ENCODE peak calls at places on chromosomes 6 and 20, in seven cellular contexts. One of them, this sample, is unnamed. For H3K9me3, the result is how much of the 10 kb centered on the place peaks cover.

GRCh38 chr6:128655978-128656498 is 135.6 kb upstream of the PTPRK start:
- DNase-seq in neuronal stem cell: no peak
- DNase-seq in transverse colon: no peak
- DNase-seq in OCI-LY7: no peak
- DNase-seq in BE2C: no peak
- DNase-seq in cardiac muscle cell: no peak
- DNase-seq in A549: peak
- DNase-seq in this sample: peak

GRCh38 chr6:155770313-155770712 is 314.7 kb upstream of the NOX3 start:
- DNase-seq in transverse colon: no peak
- DNase-seq in OCI-LY7: no peak
- DNase-seq in cardiac muscle cell: no peak
- DNase-seq in BE2C: no peak
- DNase-seq in neuronal stem cell: no peak
- DNase-seq in A549: no peak
- DNase-seq in this sample: no peak

GRCh38 chr20:50285376-50286173 is 94.9 kb downstream of the CEBPB start:
- DNase-seq in A549: no peak
- DNase-seq in transverse colon: no peak
- DNase-seq in cardiac muscle cell: no peak
- DNase-seq in neuronal stem cell: no peak
- DNase-seq in OCI-LY7: peak
- DNase-seq in BE2C: peak
- DNase-seq in this sample: no peak

GRCh38 chr6:91213229-91213901 is 626.5 kb upstream of the MAP3K7 start:
- DNase-seq in OCI-LY7: no peak
- DNase-seq in cardiac muscle cell: no peak
- DNase-seq in neuronal stem cell: no peak
- DNase-seq in transverse colon: peak
- DNase-seq in BE2C: no peak
- DNase-seq in A549: no peak
- DNase-seq in this sample: no peak

GRCh38 chr20:23782366-23782983 is 31.7 kb upstream of the CST1 start:
- DNase-seq in OCI-LY7: peak
- DNase-seq in cardiac muscle cell: peak
- DNase-seq in A549: peak
- DNase-seq in BE2C: no peak
- DNase-seq in transverse colon: no peak
- DNase-seq in neuronal stem cell: no peak
- DNase-seq in this sample: peak

GRCh38 chr6:53581161-53581560 is 36.3 kb upstream of the GCLC start:
- DNase-seq in cardiac muscle cell: no peak
- DNase-seq in OCI-LY7: no peak
- DNase-seq in transverse colon: no peak
- DNase-seq in A549: no peak
- DNase-seq in neuronal stem cell: no peak
- DNase-seq in BE2C: no peak
- DNase-seq in this sample: peak

GRCh38 chr6:45423111-45423900 is 45.6 kb upstream of the SUPT3H start:
- DNase-seq in OCI-LY7: no peak
- DNase-seq in cardiac muscle cell: peak
- DNase-seq in BE2C: no peak
- DNase-seq in A549: no peak
- DNase-seq in transverse colon: peak
- DNase-seq in neuronal stem cell: peak
- DNase-seq in this sample: peak

GRCh38 chr6:84457276-84457675 is 229.8 kb upstream of the CEP162 start:
- DNase-seq in cardiac muscle cell: no peak
- DNase-seq in BE2C: no peak
- DNase-seq in A549: no peak
- DNase-seq in OCI-LY7: no peak
- DNase-seq in neuronal stem cell: no peak
- DNase-seq in transverse colon: no peak
- DNase-seq in this sample: no peak

GRCh38 chr6:155444120-155444917 is 11.3 kb downstream of the NOX3 start:
- DNase-seq in cardiac muscle cell: no peak
- DNase-seq in BE2C: no peak
- DNase-seq in OCI-LY7: no peak
- DNase-seq in neuronal stem cell: no peak
- DNase-seq in transverse colon: no peak
- DNase-seq in A549: no peak
- DNase-seq in this sample: no peak

GRCh38 chr6:3500262-3501001 is 43.6 kb upstream of the SLC22A23 start:
- DNase-seq in neuronal stem cell: no peak
- DNase-seq in OCI-LY7: no peak
- DNase-seq in cardiac muscle cell: no peak
- DNase-seq in A549: no peak
- DNase-seq in BE2C: no peak
- DNase-seq in transverse colon: no peak
- DNase-seq in this sample: no peak

GRCh38 chr20:11447371-11448100 is 470.2 kb upstream of the BTBD3 start:
- DNase-seq in cardiac muscle cell: no peak
- DNase-seq in A549: no peak
- DNase-seq in BE2C: no peak
- DNase-seq in transverse colon: no peak
- DNase-seq in OCI-LY7: no peak
- DNase-seq in neuronal stem cell: no peak
- DNase-seq in this sample: no peak

GRCh38 chr6:11527274-11527870 is 10.2 kb upstream of the TMEM170B start:
- DNase-seq in BE2C: no peak
- DNase-seq in cardiac muscle cell: no peak
- DNase-seq in OCI-LY7: no peak
- DNase-seq in A549: no peak
- DNase-seq in transverse colon: no peak
- DNase-seq in neuronal stem cell: no peak
- DNase-seq in this sample: peak

GRCh38 chr6:105430685-105431084 is 27.8 kb upstream of the PREP start:
- DNase-seq in A549: no peak
- DNase-seq in OCI-LY7: no peak
- DNase-seq in neuronal stem cell: no peak
- DNase-seq in transverse colon: no peak
- DNase-seq in BE2C: no peak
- DNase-seq in cardiac muscle cell: no peak
- DNase-seq in this sample: no peak

GRCh38 chr20:46367234-46367633 is 39.2 kb downstream of the ELMO2 start:
- DNase-seq in transverse colon: no peak
- DNase-seq in neuronal stem cell: no peak
- DNase-seq in BE2C: no peak
- DNase-seq in A549: no peak
- DNase-seq in cardiac muscle cell: no peak
- DNase-seq in OCI-LY7: no peak
- DNase-seq in this sample: no peak

GRCh38 chr6:45880139-45880538 is 135.5 kb downstream of the CLIC5 start:
- DNase-seq in OCI-LY7: no peak
- DNase-seq in BE2C: no peak
- DNase-seq in cardiac muscle cell: peak
- DNase-seq in transverse colon: no peak
- DNase-seq in neuronal stem cell: no peak
- DNase-seq in A549: no peak
- DNase-seq in this sample: no peak

GRCh38 chr6:73452107-73452461 is at the start of gene CGAS:
- DNase-seq in OCI-LY7: peak
- DNase-seq in A549: peak
- DNase-seq in transverse colon: peak
- DNase-seq in neuronal stem cell: no peak
- DNase-seq in BE2C: no peak
- DNase-seq in cardiac muscle cell: peak
- DNase-seq in this sample: peak

GRCh38 chr6:169791721-169792131 is 40.3 kb downstream of the ERMARD start:
- DNase-seq in neuronal stem cell: no peak
- DNase-seq in cardiac muscle cell: peak
- DNase-seq in A549: no peak
- DNase-seq in transverse colon: no peak
- DNase-seq in BE2C: no peak
- DNase-seq in OCI-LY7: no peak
- DNase-seq in this sample: no peak

GRCh38 chr6:96468281-96468680 is 53.3 kb upstream of the UFL1 start:
- DNase-seq in A549: no peak
- DNase-seq in OCI-LY7: no peak
- DNase-seq in neuronal stem cell: no peak
- DNase-seq in transverse colon: no peak
- DNase-seq in BE2C: no peak
- DNase-seq in cardiac muscle cell: no peak
- DNase-seq in this sample: no peak

GRCh38 chr6:131581523-131581922 is 8.5 kb downstream of the ARG1 start:
- DNase-seq in A549: no peak
- DNase-seq in OCI-LY7: no peak
- DNase-seq in transverse colon: no peak
- DNase-seq in cardiac muscle cell: no peak
- DNase-seq in neuronal stem cell: no peak
- DNase-seq in BE2C: no peak
- DNase-seq in this sample: no peak

GRCh38 chr20:38466171-38466570 is 6.5 kb upstream of the RALGAPB start:
- DNase-seq in A549: no peak
- DNase-seq in cardiac muscle cell: no peak
- DNase-seq in neuronal stem cell: no peak
- DNase-seq in transverse colon: no peak
- DNase-seq in OCI-LY7: no peak
- DNase-seq in BE2C: no peak
- DNase-seq in this sample: no peak

GRCh38 chr6:141451508-141452353 is 681.0 kb upstream of the GJE1 start:
- DNase-seq in BE2C: no peak
- DNase-seq in cardiac muscle cell: no peak
- DNase-seq in transverse colon: no peak
- DNase-seq in neuronal stem cell: peak
- DNase-seq in OCI-LY7: no peak
- DNase-seq in A549: peak
- DNase-seq in this sample: peak

GRCh38 chr6:33017694-33018353 is 8.4 kb upstream of the HLA-DOA start:
- DNase-seq in transverse colon: no peak
- DNase-seq in BE2C: no peak
- DNase-seq in OCI-LY7: no peak
- DNase-seq in A549: no peak
- DNase-seq in cardiac muscle cell: no peak
- DNase-seq in neuronal stem cell: no peak
- DNase-seq in this sample: no peak

GRCh38 chr20:8132015-8132631 is at the start of gene PLCB1:
- DNase-seq in cardiac muscle cell: peak
- DNase-seq in transverse colon: peak
- DNase-seq in OCI-LY7: peak
- DNase-seq in A549: peak
- DNase-seq in neuronal stem cell: peak
- DNase-seq in BE2C: peak
- DNase-seq in this sample: peak

GRCh38 chr6:131281471-131282270 is 146.4 kb downstream of the AKAP7 start:
- DNase-seq in BE2C: no peak
- DNase-seq in A549: no peak
- DNase-seq in transverse colon: peak
- DNase-seq in neuronal stem cell: peak
- DNase-seq in cardiac muscle cell: peak
- DNase-seq in OCI-LY7: peak
- DNase-seq in this sample: no peak

GRCh38 chr20:15396026-15396425 is 1058.6 kb upstream of the FLRT3 start:
- DNase-seq in transverse colon: no peak
- DNase-seq in A549: no peak
- DNase-seq in cardiac muscle cell: no peak
- DNase-seq in BE2C: no peak
- DNase-seq in OCI-LY7: no peak
- DNase-seq in neuronal stem cell: no peak
- DNase-seq in this sample: no peak

GRCh38 chr6:692858-693736 is at the start of gene EXOC2:
- DNase-seq in OCI-LY7: peak
- DNase-seq in neuronal stem cell: peak
- DNase-seq in BE2C: peak
- DNase-seq in A549: peak
- DNase-seq in transverse colon: peak
- DNase-seq in cardiac muscle cell: peak
- DNase-seq in this sample: peak
- H3K4me3 ChIP-seq in OCI-LY7: peak
- H3K4me3 ChIP-seq in neuronal stem cell: peak
- H3K4me3 ChIP-seq in BE2C: peak
- H3K4me3 ChIP-seq in A549: peak
- H3K4me3 ChIP-seq in transverse colon: peak
- H3K4me3 ChIP-seq in cardiac muscle cell: peak
- H3K4me3 ChIP-seq in this sample: peak

DNA sequence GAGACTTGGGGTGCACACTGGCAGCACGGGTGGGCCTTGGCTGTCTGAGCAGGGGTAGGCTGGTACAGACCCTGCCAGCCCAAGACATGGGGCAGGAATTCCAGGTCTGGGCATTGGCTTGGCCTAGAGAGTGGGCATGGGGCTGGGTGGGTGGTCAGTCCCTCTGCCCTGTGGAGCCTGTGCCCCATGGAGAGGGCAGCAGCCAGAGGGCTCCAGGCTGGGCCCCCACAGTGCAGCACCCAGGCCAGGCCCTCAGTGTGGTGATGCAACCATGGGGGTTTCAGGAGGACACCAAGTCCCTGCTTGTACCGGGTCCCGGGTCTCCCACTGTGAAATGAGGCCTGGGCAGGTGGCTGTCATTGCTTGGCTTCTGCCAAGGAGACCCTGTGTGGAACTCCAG is 77.5 kb downstream of the DACT2 start:
- DNase-seq in A549: no peak
- DNase-seq in OCI-LY7: no peak
- DNase-seq in BE2C: no peak
- DNase-seq in transverse colon: no peak
- DNase-seq in cardiac muscle cell: no peak
- DNase-seq in neuronal stem cell: no peak
- DNase-seq in this sample: no peak
- H3K9me3 ChIP-seq in A549: under half
- H3K9me3 ChIP-seq in OCI-LY7: under half
- H3K9me3 ChIP-seq in BE2C: under half
- H3K9me3 ChIP-seq in transverse colon: under half
- H3K9me3 ChIP-seq in cardiac muscle cell: under half
- H3K9me3 ChIP-seq in neuronal stem cell: under half
- H3K9me3 ChIP-seq in this sample: under half

DNA sequence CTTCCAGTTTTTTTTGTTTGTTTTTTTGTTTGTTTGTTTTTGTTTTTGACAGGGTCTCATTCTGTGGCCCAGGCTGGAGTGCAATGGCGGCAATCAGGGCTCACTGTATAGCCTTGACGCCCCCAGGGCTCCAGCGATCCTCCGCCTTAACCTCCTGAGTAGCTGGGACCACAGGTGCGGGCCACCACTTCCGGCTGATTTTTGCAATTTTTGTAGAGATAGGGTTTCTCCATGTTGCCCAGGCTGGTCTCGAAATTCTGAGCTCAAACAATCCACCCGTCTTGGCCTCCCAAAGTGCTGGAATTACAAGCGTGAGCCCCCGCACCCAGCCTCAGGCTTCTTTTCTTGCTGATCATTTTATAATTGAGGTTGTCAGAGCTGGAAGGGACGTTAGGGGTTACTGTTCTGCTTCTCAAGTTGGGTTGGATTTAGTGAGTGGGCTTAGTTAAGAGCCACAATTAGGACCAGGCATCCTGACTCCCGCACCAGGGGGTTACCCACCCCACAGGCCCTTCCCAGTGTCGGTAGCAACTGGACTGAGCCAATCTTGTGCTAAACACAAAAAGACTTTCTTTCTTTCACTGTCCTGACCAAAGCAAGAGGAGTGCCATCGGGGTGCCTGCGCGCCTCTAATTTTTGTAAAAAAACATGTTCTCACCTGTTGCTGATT is 13.1 kb upstream of the ZSCAN9 start:
- DNase-seq in neuronal stem cell: peak
- DNase-seq in OCI-LY7: no peak
- DNase-seq in cardiac muscle cell: no peak
- DNase-seq in BE2C: peak
- DNase-seq in A549: no peak
- DNase-seq in transverse colon: no peak
- DNase-seq in this sample: no peak
- H3K4me3 ChIP-seq in neuronal stem cell: peak
- H3K4me3 ChIP-seq in OCI-LY7: no peak
- H3K4me3 ChIP-seq in cardiac muscle cell: peak
- H3K4me3 ChIP-seq in BE2C: peak
- H3K4me3 ChIP-seq in A549: peak
- H3K4me3 ChIP-seq in transverse colon: peak
- H3K4me3 ChIP-seq in this sample: peak

GRCh38 chr6:81023007-81023582 is 729.4 kb downstream of the TENT5A start:
- DNase-seq in OCI-LY7: peak
- DNase-seq in cardiac muscle cell: peak
- DNase-seq in neuronal stem cell: peak
- DNase-seq in transverse colon: no peak
- DNase-seq in BE2C: no peak
- DNase-seq in A549: no peak
- DNase-seq in this sample: no peak
- H3K9me3 ChIP-seq in OCI-LY7: under half
- H3K9me3 ChIP-seq in cardiac muscle cell: under half
- H3K9me3 ChIP-seq in neuronal stem cell: under half
- H3K9me3 ChIP-seq in transverse colon: under half
- H3K9me3 ChIP-seq in BE2C: under half
- H3K9me3 ChIP-seq in A549: under half
- H3K9me3 ChIP-seq in this sample: under half